ENCODE peak calls at places on chromosomes 13 and 19, in six cellular contexts. W, I, P, Q, B and T are unnamed samples.

GRCh38 chr19:3712663-3713531 is 4.7 kb downstream of the TJP3 start:
- DNase-seq in I (no peak), B (no peak), P (no peak), Q (no peak), W (no peak), T (no peak)

GRCh38 chr13:27790523-27790922 is 1.8 kb upstream of the GSX1 start:
- DNase-seq in P (no peak), I (no peak), W (no peak), B (no peak), Q (no peak), T (no peak)

GRCh38 chr19:15640294-15640903 is at the start of gene CYP4F3:
- DNase-seq in B (no peak), Q (no peak), P (no peak), I (no peak), W (no peak), T (peak; percentile 62)

GRCh38 chr19:42409477-42409876 is 17.7 kb downstream of the LIPE start:
- DNase-seq in W (no peak), P (no peak), I (no peak), Q (no peak), B (no peak), T (no peak)

GRCh38 chr19:16258440-16258903 is 60.8 kb downstream of the AP1M1 start:
- DNase-seq in W (no peak), I (no peak), B (no peak), P (no peak), Q (peak; percentile 62), T (peak; percentile 35)

GRCh38 chr19:8116437-8117293 is 32.7 kb downstream of the FBN3 start:
- DNase-seq in I (no peak), B (no peak), W (no peak), Q (no peak), P (no peak), T (no peak)

GRCh38 chr13:113724780-113725315 is 34.2 kb upstream of the TMEM255B start:
- DNase-seq in I (no peak), B (no peak), P (peak; percentile 68), W (peak; percentile 86), Q (peak; percentile 51), T (peak; percentile 58)

GRCh38 chr13:40983725-40984669 is 35.1 kb downstream of the ELF1 start:
- DNase-seq in I (no peak), P (no peak), B (no peak), W (peak; percentile 9), Q (no peak), T (no peak)

GRCh38 chr19:39845621-39846175 is 481 bp downstream of the FBL start:
- DNase-seq in W (no peak), P (no peak), Q (no peak), B (no peak), I (no peak), T (no peak)

GRCh38 chr19:40613669-40614594 is 12.8 kb downstream of the LTBP4 start:
- DNase-seq in Q (no peak), W (peak; percentile 74), I (no peak), P (peak; percentile 57), B (peak; percentile 35), T (peak; percentile 85)

GRCh38 chr13:107185889-107186288 is 618.0 kb upstream of the ARGLU1 start:
- DNase-seq in Q (no peak), P (no peak), W (no peak), I (no peak), B (no peak), T (no peak)